ENCODE peak calls at places on chromosomes 6 and 20, in nine cellular contexts. One of them, this sample, is unnamed.

GRCh38 chr6:17974570-17975368 is 12.7 kb downstream of the KIF13A start:
- DNase-seq in A549: no peak
- DNase-seq in ovary: no peak
- DNase-seq in body of pancreas: no peak
- DNase-seq in NB4: no peak
- DNase-seq in suprapubic skin: no peak
- DNase-seq in prostate gland: no peak
- DNase-seq in heart left ventricle: no peak
- DNase-seq in H54: no peak
- DNase-seq in this sample: no peak

GRCh38 chr20:36344517-36345132 is 38.5 kb downstream of the DLGAP4 start:
- DNase-seq in heart left ventricle: peak
- DNase-seq in ovary: peak
- DNase-seq in prostate gland: peak
- DNase-seq in suprapubic skin: no peak
- DNase-seq in body of pancreas: peak
- DNase-seq in NB4: peak
- DNase-seq in H54: peak
- DNase-seq in A549: peak
- DNase-seq in this sample: no peak

GRCh38 chr6:136069119-136069518 is 181.0 kb downstream of the MTFR2 start:
- DNase-seq in A549: peak
- DNase-seq in suprapubic skin: no peak
- DNase-seq in H54: no peak
- DNase-seq in prostate gland: no peak
- DNase-seq in heart left ventricle: no peak
- DNase-seq in ovary: no peak
- DNase-seq in NB4: no peak
- DNase-seq in body of pancreas: no peak
- DNase-seq in this sample: no peak

GRCh38 chr20:21182832-21183563 is 57.1 kb downstream of the KIZ start:
- DNase-seq in A549: no peak
- DNase-seq in heart left ventricle: no peak
- DNase-seq in ovary: no peak
- DNase-seq in NB4: peak
- DNase-seq in prostate gland: no peak
- DNase-seq in body of pancreas: no peak
- DNase-seq in suprapubic skin: no peak
- DNase-seq in H54: peak
- DNase-seq in this sample: no peak

GRCh38 chr20:50215101-50215500 is 24.5 kb downstream of the CEBPB start:
- DNase-seq in A549: no peak
- DNase-seq in heart left ventricle: no peak
- DNase-seq in H54: no peak
- DNase-seq in body of pancreas: no peak
- DNase-seq in NB4: no peak
- DNase-seq in prostate gland: no peak
- DNase-seq in suprapubic skin: no peak
- DNase-seq in ovary: no peak
- DNase-seq in this sample: no peak

GRCh38 chr6:24949020-24949569 is 13.3 kb upstream of the RIPOR2 start:
- DNase-seq in body of pancreas: no peak
- DNase-seq in NB4: no peak
- DNase-seq in suprapubic skin: no peak
- DNase-seq in heart left ventricle: no peak
- DNase-seq in prostate gland: no peak
- DNase-seq in A549: no peak
- DNase-seq in H54: no peak
- DNase-seq in ovary: no peak
- DNase-seq in this sample: no peak

GRCh38 chr20:47561175-47561574 is 59.5 kb downstream of the NCOA3 start:
- DNase-seq in suprapubic skin: no peak
- DNase-seq in heart left ventricle: no peak
- DNase-seq in body of pancreas: no peak
- DNase-seq in A549: no peak
- DNase-seq in ovary: no peak
- DNase-seq in prostate gland: no peak
- DNase-seq in H54: no peak
- DNase-seq in NB4: no peak
- DNase-seq in this sample: no peak

GRCh38 chr20:507006-507758 is 36.4 kb downstream of the CSNK2A1 start:
- DNase-seq in heart left ventricle: no peak
- DNase-seq in suprapubic skin: no peak
- DNase-seq in prostate gland: no peak
- DNase-seq in A549: no peak
- DNase-seq in NB4: no peak
- DNase-seq in H54: no peak
- DNase-seq in body of pancreas: no peak
- DNase-seq in ovary: no peak
- DNase-seq in this sample: no peak

GRCh38 chr20:61526907-61527306 is 274.8 kb downstream of the CDH4 start:
- DNase-seq in H54: no peak
- DNase-seq in body of pancreas: no peak
- DNase-seq in NB4: no peak
- DNase-seq in heart left ventricle: no peak
- DNase-seq in prostate gland: no peak
- DNase-seq in ovary: no peak
- DNase-seq in A549: no peak
- DNase-seq in suprapubic skin: no peak
- DNase-seq in this sample: no peak

GRCh38 chr6:85458184-85458583 is 8.3 kb downstream of the NT5E start:
- DNase-seq in A549: no peak
- DNase-seq in NB4: peak
- DNase-seq in prostate gland: no peak
- DNase-seq in H54: no peak
- DNase-seq in body of pancreas: no peak
- DNase-seq in heart left ventricle: no peak
- DNase-seq in suprapubic skin: no peak
- DNase-seq in ovary: no peak
- DNase-seq in this sample: no peak

GRCh38 chr6:157982580-157983438 is 1.1 kb downstream of the SYNJ2 start:
- DNase-seq in ovary: no peak
- DNase-seq in A549: peak
- DNase-seq in heart left ventricle: no peak
- DNase-seq in NB4: peak
- DNase-seq in body of pancreas: peak
- DNase-seq in suprapubic skin: peak
- DNase-seq in prostate gland: no peak
- DNase-seq in H54: peak
- DNase-seq in this sample: no peak

GRCh38 chr20:40977218-40977617 is 51.4 kb upstream of the TOP1 start:
- DNase-seq in body of pancreas: no peak
- DNase-seq in NB4: no peak
- DNase-seq in prostate gland: no peak
- DNase-seq in ovary: no peak
- DNase-seq in heart left ventricle: no peak
- DNase-seq in A549: no peak
- DNase-seq in H54: no peak
- DNase-seq in suprapubic skin: no peak
- DNase-seq in this sample: no peak

DNA sequence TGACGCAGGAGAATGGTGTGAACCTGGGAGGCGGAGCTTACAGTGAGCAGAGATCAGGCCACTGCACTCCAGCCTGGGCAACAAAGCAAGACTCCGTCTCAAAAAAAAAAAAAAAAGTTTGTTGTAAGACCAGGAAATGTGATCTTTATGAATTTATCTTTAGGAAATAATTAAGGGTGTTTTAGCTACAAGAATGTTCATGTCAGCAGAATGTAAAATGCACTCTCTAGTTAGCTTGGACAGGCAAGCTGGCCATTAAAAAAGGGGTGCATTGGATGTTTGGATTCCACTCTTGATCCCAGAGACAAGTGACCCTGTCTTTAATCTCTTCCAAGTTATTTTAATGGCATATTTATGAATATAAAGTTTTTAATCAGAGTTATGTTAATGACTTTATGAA is 19.6 kb downstream of the ENPP3 start:
- DNase-seq in NB4: no peak
- DNase-seq in body of pancreas: no peak
- DNase-seq in prostate gland: no peak
- DNase-seq in H54: no peak
- DNase-seq in heart left ventricle: no peak
- DNase-seq in suprapubic skin: no peak
- DNase-seq in A549: no peak
- DNase-seq in ovary: no peak
- DNase-seq in this sample: no peak
- TF ChIP-seq POLR2A in NB4: no peak
- TF ChIP-seq POLR2A in body of pancreas: no peak
- TF ChIP-seq POLR2A in prostate gland: no peak
- TF ChIP-seq POLR2A in H54: no peak
- TF ChIP-seq POLR2A in heart left ventricle: no peak
- TF ChIP-seq POLR2A in suprapubic skin: no peak
- TF ChIP-seq POLR2A in A549: no peak
- TF ChIP-seq POLR2A in ovary: no peak
- TF ChIP-seq POLR2A in this sample: no peak

GRCh38 chr6:117906905-117907599 is at the start of gene SLC35F1:
- DNase-seq in heart left ventricle: peak
- DNase-seq in H54: no peak
- DNase-seq in suprapubic skin: no peak
- DNase-seq in ovary: peak
- DNase-seq in body of pancreas: peak
- DNase-seq in A549: peak
- DNase-seq in prostate gland: peak
- DNase-seq in NB4: no peak
- DNase-seq in this sample: peak
- TF ChIP-seq POLR2A in heart left ventricle: no peak
- TF ChIP-seq POLR2A in H54: no peak
- TF ChIP-seq POLR2A in suprapubic skin: no peak
- TF ChIP-seq POLR2A in ovary: no peak
- TF ChIP-seq POLR2A in body of pancreas: no peak
- TF ChIP-seq POLR2A in A549: no peak
- TF ChIP-seq POLR2A in prostate gland: no peak
- TF ChIP-seq POLR2A in NB4: no peak
- TF ChIP-seq POLR2A in this sample: no peak

GRCh38 chr20:38873050-38873581 is 53.1 kb upstream of the FAM83D start:
- DNase-seq in suprapubic skin: no peak
- DNase-seq in NB4: no peak
- DNase-seq in prostate gland: no peak
- DNase-seq in A549: no peak
- DNase-seq in ovary: no peak
- DNase-seq in heart left ventricle: no peak
- DNase-seq in H54: no peak
- DNase-seq in body of pancreas: no peak
- DNase-seq in this sample: peak

GRCh38 chr20:38877483-38877882 is 48.7 kb upstream of the FAM83D start:
- DNase-seq in prostate gland: no peak
- DNase-seq in NB4: no peak
- DNase-seq in A549: no peak
- DNase-seq in suprapubic skin: no peak
- DNase-seq in heart left ventricle: no peak
- DNase-seq in ovary: no peak
- DNase-seq in H54: no peak
- DNase-seq in body of pancreas: no peak
- DNase-seq in this sample: no peak

GRCh38 chr20:38874460-38875169 is 51.6 kb upstream of the FAM83D start:
- DNase-seq in A549: no peak
- DNase-seq in NB4: no peak
- DNase-seq in suprapubic skin: no peak
- DNase-seq in body of pancreas: no peak
- DNase-seq in heart left ventricle: no peak
- DNase-seq in prostate gland: no peak
- DNase-seq in ovary: no peak
- DNase-seq in H54: no peak
- DNase-seq in this sample: no peak

GRCh38 chr20:38872491-38873049 is 53.6 kb upstream of the FAM83D start:
- DNase-seq in prostate gland: no peak
- DNase-seq in heart left ventricle: no peak
- DNase-seq in body of pancreas: no peak
- DNase-seq in A549: no peak
- DNase-seq in ovary: no peak
- DNase-seq in NB4: no peak
- DNase-seq in H54: no peak
- DNase-seq in suprapubic skin: no peak
- DNase-seq in this sample: no peak

DNA sequence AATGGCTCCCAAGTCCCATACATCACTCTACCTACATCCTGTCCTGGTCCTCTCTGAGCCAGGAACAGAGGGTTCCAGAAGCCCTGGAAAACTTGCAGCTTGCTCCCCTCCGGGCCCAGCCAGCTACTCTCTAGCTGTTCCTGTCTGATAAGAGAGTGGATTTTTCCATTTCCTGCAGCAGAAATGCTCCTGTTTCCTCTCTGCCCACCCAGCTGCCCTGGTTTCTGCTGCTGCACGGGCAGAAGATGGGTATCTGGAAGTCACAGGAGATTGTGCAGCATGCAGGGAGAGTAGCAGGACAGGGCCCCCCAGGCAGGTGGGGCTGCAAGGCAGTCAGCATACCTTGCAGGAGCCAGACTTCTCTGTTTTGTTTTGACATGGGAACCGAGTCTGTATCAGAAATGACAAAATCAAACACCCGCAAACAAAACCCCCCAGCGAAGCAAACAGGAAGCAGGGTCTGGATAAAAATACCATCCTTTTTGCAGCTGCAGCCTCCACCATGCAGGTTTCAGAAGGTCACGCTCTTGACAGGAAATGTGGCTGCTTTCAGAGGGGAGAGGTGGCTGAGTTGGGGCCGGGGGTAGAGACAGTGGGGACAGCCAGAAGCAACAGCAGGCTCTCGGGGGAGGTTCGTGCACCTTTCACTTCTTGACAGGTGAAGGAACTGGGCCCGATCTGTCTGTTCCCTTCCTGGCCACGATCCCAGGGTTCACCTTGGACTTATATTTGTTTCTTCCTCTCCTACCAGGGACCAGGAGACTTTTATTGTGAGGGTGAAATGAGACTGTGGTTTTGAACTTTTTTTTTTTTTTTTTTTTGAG is 50.8 kb upstream of the FAM83D start:
- DNase-seq in ovary: no peak
- DNase-seq in suprapubic skin: no peak
- DNase-seq in A549: no peak
- DNase-seq in body of pancreas: no peak
- DNase-seq in prostate gland: no peak
- DNase-seq in NB4: peak
- DNase-seq in heart left ventricle: no peak
- DNase-seq in H54: no peak
- DNase-seq in this sample: peak
- TF ChIP-seq POLR2A in ovary: no peak
- TF ChIP-seq POLR2A in suprapubic skin: no peak
- TF ChIP-seq POLR2A in A549: no peak
- TF ChIP-seq POLR2A in body of pancreas: no peak
- TF ChIP-seq POLR2A in prostate gland: no peak
- TF ChIP-seq POLR2A in NB4: no peak
- TF ChIP-seq POLR2A in heart left ventricle: no peak
- TF ChIP-seq POLR2A in H54: no peak
- TF ChIP-seq POLR2A in this sample: peak

DNA sequence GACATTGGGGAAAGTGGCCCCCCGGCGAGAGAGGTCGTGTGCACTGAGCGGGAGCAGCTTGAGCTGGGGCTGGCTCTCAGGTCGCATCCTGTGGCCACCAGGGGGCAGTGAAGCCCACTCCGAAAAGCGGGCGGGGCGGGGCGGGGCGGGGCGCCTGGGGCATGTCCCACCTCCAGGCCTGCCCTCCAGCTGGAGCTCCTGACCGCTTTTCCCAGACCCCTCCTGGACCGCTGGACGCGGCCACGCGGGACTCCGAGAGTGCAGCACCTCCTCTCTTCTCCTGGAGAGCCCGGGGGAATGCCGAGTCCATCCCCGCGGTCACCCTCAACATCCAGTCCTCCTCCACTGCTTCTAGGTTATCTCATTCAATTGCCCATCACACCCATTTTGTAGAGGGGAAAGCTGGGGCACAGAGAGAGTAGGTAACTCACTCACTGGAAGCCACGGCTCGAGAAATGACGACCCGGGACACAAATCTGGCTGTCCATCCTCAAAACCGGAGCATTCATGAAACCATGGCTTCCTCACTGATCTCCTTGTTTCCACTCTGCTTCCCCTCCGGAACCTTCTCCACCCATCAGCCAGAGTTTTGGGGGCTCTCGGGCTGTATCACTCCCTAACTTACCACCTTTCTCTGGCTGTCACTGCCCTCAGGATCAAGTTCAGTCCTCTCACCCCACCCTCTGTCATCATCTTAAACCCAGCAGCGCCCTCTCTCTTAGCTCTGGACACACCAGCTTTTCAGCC is 24.1 kb downstream of the COX4I2 start:
- DNase-seq in body of pancreas: peak
- DNase-seq in suprapubic skin: peak
- DNase-seq in ovary: peak
- DNase-seq in NB4: peak
- DNase-seq in H54: peak
- DNase-seq in heart left ventricle: peak
- DNase-seq in prostate gland: peak
- DNase-seq in A549: peak
- DNase-seq in this sample: peak
- TF ChIP-seq POLR2A in body of pancreas: peak
- TF ChIP-seq POLR2A in suprapubic skin: no peak
- TF ChIP-seq POLR2A in ovary: no peak
- TF ChIP-seq POLR2A in NB4: no peak
- TF ChIP-seq POLR2A in H54: peak
- TF ChIP-seq POLR2A in heart left ventricle: peak
- TF ChIP-seq POLR2A in prostate gland: peak
- TF ChIP-seq POLR2A in A549: peak
- TF ChIP-seq POLR2A in this sample: no peak